ENCODE peak calls at places on chromosome 9, in five cellular contexts. I, Q, C, W and Y are unnamed samples.

GRCh38 chr9:76700916-76701315 is 63.3 kb upstream of the PCA3 start:
- DNase-seq in I (no peak), Q (no peak), C (peak), W (no peak), Y (no peak)

GRCh38 chr9:88782931-88783451 is 208.3 kb upstream of the S1PR3 start:
- DNase-seq in I (no peak), Q (no peak), C (peak), W (no peak), Y (no peak)

GRCh38 chr9:107340920-107341632 is 58.0 kb downstream of the RAD23B start:
- DNase-seq in I (peak), Q (peak), C (peak), W (peak), Y (peak)

GRCh38 chr9:91231619-91232018 is 130.1 kb downstream of the AUH start:
- DNase-seq in I (no peak), Q (no peak), C (no peak), W (no peak), Y (no peak)

GRCh38 chr9:69081261-69081660 is 45.7 kb downstream of the FXN start:
- DNase-seq in I (no peak), Q (no peak), C (no peak), W (no peak), Y (no peak)

GRCh38 chr9:31535659-31536058 is 848.8 kb upstream of the ACO1 start:
- DNase-seq in I (no peak), Q (no peak), C (no peak), W (no peak), Y (no peak)

GRCh38 chr9:129852575-129852974 is 17.3 kb downstream of the USP20 start:
- DNase-seq in I (no peak), Q (no peak), C (no peak), W (no peak), Y (no peak)

GRCh38 chr9:18857769-18858168 is 175.2 kb downstream of the SAXO1 start:
- DNase-seq in I (no peak), Q (no peak), C (peak), W (no peak), Y (no peak)

GRCh38 chr9:135334953-135335460 is 144.6 kb upstream of the PPP1R26 start:
- DNase-seq in I (no peak), Q (no peak), C (no peak), W (no peak), Y (no peak)

GRCh38 chr9:127507751-127508648 is 56.7 kb downstream of the LRSAM1 start:
- DNase-seq in I (no peak), Q (no peak), C (no peak), W (no peak), Y (no peak)

GRCh38 chr9:38315085-38315595 is 77.4 kb upstream of the ALDH1B1 start:
- DNase-seq in I (no peak), Q (no peak), C (no peak), W (no peak), Y (no peak)

GRCh38 chr9:93200989-93201339 is 17.0 kb downstream of the WNK2 start:
- DNase-seq in I (no peak), Q (no peak), C (no peak), W (no peak), Y (no peak)

GRCh38 chr9:105554042-105554441 is 3.9 kb upstream of the FKTN start:
- DNase-seq in I (no peak), Q (no peak), C (no peak), W (no peak), Y (no peak)

GRCh38 chr9:89351584-89351983 is 33.3 kb downstream of the SECISBP2 start:
- DNase-seq in I (no peak), Q (no peak), C (no peak), W (no peak), Y (no peak)

GRCh38 chr9:132472599-132472998 is 62.6 kb downstream of the CFAP77 start:
- DNase-seq in I (no peak), Q (no peak), C (no peak), W (no peak), Y (no peak)

GRCh38 chr9:76516350-76516749 is 57.4 kb downstream of the GCNT1 start:
- DNase-seq in I (no peak), Q (no peak), C (peak), W (no peak), Y (no peak)

GRCh38 chr9:120366646-120367019 is 213.3 kb downstream of the CDK5RAP2 start:
- DNase-seq in I (no peak), Q (no peak), C (peak), W (no peak), Y (no peak)

GRCh38 chr9:120242397-120242796 is 337.6 kb downstream of the CDK5RAP2 start:
- DNase-seq in I (no peak), Q (no peak), C (no peak), W (no peak), Y (no peak)

GRCh38 chr9:109302606-109303005 is 18.3 kb downstream of the EPB41L4B start:
- DNase-seq in I (no peak), Q (no peak), C (no peak), W (no peak), Y (no peak)

GRCh38 chr9:6686396-6686795 is 40.9 kb upstream of the GLDC start:
- DNase-seq in I (no peak), Q (no peak), C (peak), W (no peak), Y (no peak)

GRCh38 chr9:74979844-74980243 is 27.1 kb upstream of the C9orf40 start:
- DNase-seq in I (no peak), Q (no peak), C (no peak), W (no peak), Y (no peak)

GRCh38 chr9:119559986-119560385 is 190.8 kb upstream of the BRINP1 start:
- DNase-seq in I (no peak), Q (no peak), C (no peak), W (no peak), Y (no peak)

GRCh38 chr9:71814805-71815204 is 46.5 kb upstream of the CEMIP2 start:
- DNase-seq in I (no peak), Q (no peak), C (no peak), W (no peak), Y (no peak)

GRCh38 chr9:134004881-134005280 is 12.8 kb upstream of the VAV2 start:
- DNase-seq in I (no peak), Q (no peak), C (no peak), W (no peak), Y (no peak)

GRCh38 chr9:109574061-109574882 is 76.2 kb upstream of the PTPN3 start:
- DNase-seq in I (no peak), Q (no peak), C (peak), W (no peak), Y (no peak)

GRCh38 chr9:94783121-94783664 is 56.7 kb downstream of the AOPEP start:
- DNase-seq in I (peak), Q (peak), C (peak), W (peak), Y (peak)

GRCh38 chr9:127528407-127529251 is 77.3 kb downstream of the LRSAM1 start:
- DNase-seq in I (no peak), Q (no peak), C (no peak), W (no peak), Y (no peak)

GRCh38 chr9:100098241-100098886 is 436 bp downstream of the ERP44 start:
- DNase-seq in I (peak), Q (no peak), C (peak), W (peak), Y (peak)

GRCh38 chr9:83327323-83327722 is 210.9 kb downstream of the FRMD3 start:
- DNase-seq in I (no peak), Q (no peak), C (peak), W (no peak), Y (no peak)